ENCODE peak calls at places on chromosome 2, in seven cellular contexts. L, V, A, H, P, Q and I are unnamed samples.

GRCh38 chr2:15836942-15837610 is 103.3 kb upstream of the MYCN start:
- DNase-seq in V (no peak), H (no peak), Q (no peak), P (no peak), A (no peak), L (no peak), I (no peak)

GRCh38 chr2:110679337-110679707 is 1.5 kb upstream of the BUB1 start:
- DNase-seq in Q (no peak), P (no peak), L (peak; percentile 27), H (peak; percentile 44), A (no peak), V (peak; percentile 56), I (no peak)

GRCh38 chr2:226440119-226440917 is 359.3 kb downstream of the IRS1 start:
- DNase-seq in L (peak; percentile 87), V (no peak), H (peak; percentile 69), Q (no peak), A (no peak), P (no peak), I (no peak)

GRCh38 chr2:217800433-217801114 is 202.2 kb downstream of the TNS1 start:
- DNase-seq in Q (no peak), A (no peak), P (no peak), H (no peak), V (no peak), L (no peak), I (peak; percentile 49)

GRCh38 chr2:67311536-67311935 is 85.6 kb upstream of the ETAA1 start:
- DNase-seq in L (peak; percentile 67), V (no peak), P (no peak), H (peak; percentile 91), A (no peak), Q (no peak), I (no peak)

GRCh38 chr2:37789988-37790387 is 118.5 kb upstream of the CDC42EP3 start:
- DNase-seq in A (no peak), H (peak; percentile 46), P (no peak), L (no peak), V (no peak), Q (no peak), I (no peak)

GRCh38 chr2:188478724-188479123 is 187.1 kb downstream of the GULP1 start:
- DNase-seq in A (no peak), V (no peak), L (no peak), H (no peak), Q (no peak), P (no peak), I (no peak)

GRCh38 chr2:106144621-106145331 is 49.3 kb downstream of the UXS1 start:
- DNase-seq in L (no peak), H (peak; percentile 28), V (no peak), Q (no peak), P (no peak), A (no peak), I (no peak)

GRCh38 chr2:236673823-236674185 is 104.2 kb downstream of the ACKR3 start:
- DNase-seq in V (no peak), A (no peak), H (no peak), L (no peak), Q (no peak), P (no peak), I (peak; percentile 44)

GRCh38 chr2:99153921-99154604 is 679 bp downstream of the TSGA10 start:
- DNase-seq in Q (no peak), L (peak; percentile 33), H (peak; percentile 21), V (no peak), P (no peak), A (no peak), I (no peak)

GRCh38 chr2:101723366-101724112 is 26.0 kb downstream of the MAP4K4 start:
- DNase-seq in L (no peak), H (no peak), P (no peak), Q (no peak), V (no peak), A (no peak), I (no peak)
- H3K9me3 ChIP-seq in L (no peaks in the 10 kb centered on the region), H (no peaks in the 10 kb centered on the region), P (no peaks in the 10 kb centered on the region), Q (no peaks in the 10 kb centered on the region), V (no peaks in the 10 kb centered on the region), A (peaks cover 9% of the 10 kb centered on the region), I (no peaks in the 10 kb centered on the region)

DNA sequence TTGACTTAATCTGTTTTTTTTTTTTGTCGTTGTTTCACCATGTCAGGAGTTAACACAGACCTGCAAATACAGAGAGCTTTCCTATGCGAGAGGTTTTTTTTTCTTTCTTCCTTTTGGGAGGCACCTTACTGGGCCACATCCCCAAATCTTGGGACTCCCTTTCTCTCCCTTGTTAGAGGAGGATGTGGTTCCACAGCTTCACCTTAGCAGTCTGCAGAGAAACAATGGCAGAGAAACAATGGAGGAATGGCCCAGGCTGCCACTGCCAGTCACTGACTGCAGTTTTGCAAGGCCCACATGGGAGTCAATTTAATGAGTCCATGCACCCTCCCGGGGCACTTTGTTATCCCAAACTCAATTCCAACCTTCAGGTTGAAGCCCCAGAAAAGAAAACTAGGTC is 20.8 kb upstream of the PDK1 start:
- DNase-seq in H (no peak), A (no peak), V (no peak), Q (no peak), L (no peak), P (no peak), I (no peak)
- H3K9me3 ChIP-seq in H (no peaks in the 10 kb centered on the region), A (peaks cover 62% of the 10 kb centered on the region), V (no peaks in the 10 kb centered on the region), Q (no peaks in the 10 kb centered on the region), L (no peaks in the 10 kb centered on the region), P (peaks cover 9% of the 10 kb centered on the region), I (peaks cover 9% of the 10 kb centered on the region)

GRCh38 chr2:240499309-240500301 is 58.2 kb downstream of the ANKMY1 start:
- DNase-seq in Q (no peak), V (peak; percentile 44), L (no peak), H (no peak), A (no peak), P (no peak), I (no peak)

GRCh38 chr2:240491483-240491882 is 56.0 kb downstream of the GPC1 start:
- DNase-seq in V (no peak), L (no peak), H (no peak), P (no peak), A (no peak), Q (no peak), I (no peak)

GRCh38 chr2:240498958-240499260 is 58.9 kb downstream of the ANKMY1 start:
- DNase-seq in V (no peak), A (no peak), P (no peak), H (no peak), L (no peak), Q (no peak), I (no peak)

GRCh38 chr2:240498171-240498957 is 59.4 kb downstream of the ANKMY1 start:
- DNase-seq in L (no peak), Q (no peak), A (no peak), H (no peak), P (no peak), V (no peak), I (peak; percentile 55)

GRCh38 chr2:240494194-240494793 is 58.8 kb downstream of the GPC1 start:
- DNase-seq in L (no peak), V (no peak), A (no peak), Q (no peak), P (no peak), H (no peak), I (peak; percentile 53)
- H3K9me3 ChIP-seq in L (no peaks in the 10 kb centered on the region), V (no peaks in the 10 kb centered on the region), A (peaks cover 26% of the 10 kb centered on the region), Q (peaks cover 15% of the 10 kb centered on the region), P (peaks cover 21% of the 10 kb centered on the region), H (no peaks in the 10 kb centered on the region), I (peaks cover 9% of the 10 kb centered on the region)

GRCh38 chr2:196653843-196654242 is 14.3 kb downstream of the CCDC150 start:
- DNase-seq in Q (no peak), P (no peak), V (no peak), L (no peak), A (no peak), H (no peak), I (no peak)

GRCh38 chr2:196652869-196653268 is 13.4 kb downstream of the CCDC150 start:
- DNase-seq in V (no peak), A (peak; percentile 65), H (no peak), Q (no peak), P (no peak), L (no peak), I (no peak)

GRCh38 chr2:196651387-196652094 is 12.0 kb downstream of the CCDC150 start:
- DNase-seq in L (no peak), A (no peak), H (no peak), V (no peak), Q (no peak), P (no peak), I (no peak)

GRCh38 chr2:196649202-196649601 is 9.7 kb downstream of the CCDC150 start:
- DNase-seq in P (no peak), A (no peak), Q (no peak), V (no peak), L (no peak), H (no peak), I (no peak)
- H3K9me3 ChIP-seq in P (peaks cover 34% of the 10 kb centered on the region), A (peaks cover 66% of the 10 kb centered on the region), Q (peaks cover 19% of the 10 kb centered on the region), V (peaks cover 5% of the 10 kb centered on the region), L (no peaks in the 10 kb centered on the region), H (no peaks in the 10 kb centered on the region), I (peaks cover 7% of the 10 kb centered on the region)

GRCh38 chr2:59969161-59969560 is 584.3 kb downstream of the BCL11A start:
- DNase-seq in Q (no peak), L (no peak), P (no peak), V (no peak), A (no peak), H (no peak), I (no peak)

GRCh38 chr2:59961733-59962132 is 591.7 kb downstream of the BCL11A start:
- DNase-seq in Q (no peak), L (no peak), P (no peak), V (no peak), H (no peak), A (no peak), I (no peak)

GRCh38 chr2:59963157-59963556 is 590.3 kb downstream of the BCL11A start:
- DNase-seq in H (no peak), A (no peak), V (no peak), L (no peak), Q (no peak), P (no peak), I (no peak)

GRCh38 chr2:59967691-59968090 is 585.8 kb downstream of the BCL11A start:
- DNase-seq in H (no peak), L (no peak), Q (no peak), A (no peak), P (no peak), V (no peak), I (no peak)
- H3K9me3 ChIP-seq in H (no peaks in the 10 kb centered on the region), L (no peaks in the 10 kb centered on the region), Q (no peaks in the 10 kb centered on the region), A (no peaks in the 10 kb centered on the region), P (no peaks in the 10 kb centered on the region), V (no peaks in the 10 kb centered on the region), I (no peaks in the 10 kb centered on the region)

DNA sequence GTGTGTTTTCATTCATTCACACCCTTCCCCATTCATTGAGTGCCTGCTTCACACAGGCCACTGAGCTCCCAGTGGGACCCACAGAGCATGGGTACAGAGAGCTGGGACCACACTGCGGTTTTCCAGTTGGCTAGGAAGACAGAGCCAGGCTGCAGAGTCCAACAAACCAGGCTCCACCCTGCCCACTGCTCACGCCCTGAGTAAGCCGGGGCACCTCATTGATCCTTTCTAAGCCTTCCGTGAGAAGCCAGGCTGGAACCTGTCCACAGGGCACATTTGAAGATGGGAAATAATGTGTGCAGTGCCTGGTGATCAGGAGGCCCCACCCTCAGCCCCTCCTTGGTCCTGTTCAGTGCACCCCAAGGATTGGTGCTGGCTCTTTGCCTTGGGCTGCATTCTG is 13.5 kb downstream of the KCNIP3 start:
- DNase-seq in A (no peak), Q (no peak), V (no peak), H (no peak), L (peak; percentile 32), P (no peak), I (no peak)
- H3K9me3 ChIP-seq in A (no peaks in the 10 kb centered on the region), Q (no peaks in the 10 kb centered on the region), V (no peaks in the 10 kb centered on the region), H (no peaks in the 10 kb centered on the region), L (no peaks in the 10 kb centered on the region), P (no peaks in the 10 kb centered on the region), I (no peaks in the 10 kb centered on the region)

GRCh38 chr2:82128051-82128450 is 1823.5 kb upstream of the LRRTM1 start:
- DNase-seq in Q (no peak), A (no peak), H (no peak), L (no peak), V (no peak), P (no peak), I (no peak)
- H3K9me3 ChIP-seq in Q (no peaks in the 10 kb centered on the region), A (peaks cover 17% of the 10 kb centered on the region), H (no peaks in the 10 kb centered on the region), L (no peaks in the 10 kb centered on the region), V (no peaks in the 10 kb centered on the region), P (peaks cover 16% of the 10 kb centered on the region), I (no peaks in the 10 kb centered on the region)